ENCODE peak calls at places on chromosomes 4 and X, in five cellular contexts. P is body of pancreas, X is astrocyte, G is upper lobe of right lung, H is endothelial cell of umbilical vein. I is an unnamed sample. For H3K4me1, the result is how much of the 10 kb centered on the place peaks cover.

GRCh38 chr4:6682862-6683590 is 10.7 kb upstream of the S100P start:
- DNase-seq in X (no peak), G (no peak), P (no peak), H (no peak), I (no peak)

GRCh38 chrX:150897371-150898319 is 823 bp downstream of the CD99L2 start:
- DNase-seq in X (peak), P (peak), H (peak), G (peak), I (peak)

GRCh38 chr4:56530269-56531148 is 24.9 kb downstream of the ARL9 start:
- DNase-seq in X (peak), G (peak), P (peak), H (peak), I (peak)

GRCh38 chr4:100340534-100341364 is 150.5 kb upstream of the DDIT4L start:
- DNase-seq in H (no peak), G (no peak), X (peak), P (no peak), I (no peak)

GRCh38 chr4:2441393-2442174 is 22.8 kb downstream of the CFAP99 start:
- DNase-seq in X (peak), P (peak), G (peak), H (peak), I (peak)

GRCh38 chr4:78951862-78952472 is 12.7 kb upstream of the PAQR3 start:
- DNase-seq in X (no peak), P (peak), G (no peak), H (peak), I (peak)

GRCh38 chrX:120727503-120727902 is 97.6 kb upstream of the C1GALT1C1 start:
- DNase-seq in X (no peak), H (no peak), P (no peak), G (no peak), I (no peak)

GRCh38 chr4:4270529-4270928 is 19.4 kb downstream of the LYAR start:
- DNase-seq in H (no peak), G (no peak), P (no peak), X (peak), I (no peak)

GRCh38 chr4:54509057-54509456 is 148.7 kb upstream of the KIT start:
- DNase-seq in P (no peak), H (no peak), X (no peak), G (no peak), I (no peak)

GRCh38 chrX:118346258-118347094 is 570 bp downstream of the WDR44 start:
- DNase-seq in P (peak), H (peak), G (peak), X (no peak), I (peak)

DNA sequence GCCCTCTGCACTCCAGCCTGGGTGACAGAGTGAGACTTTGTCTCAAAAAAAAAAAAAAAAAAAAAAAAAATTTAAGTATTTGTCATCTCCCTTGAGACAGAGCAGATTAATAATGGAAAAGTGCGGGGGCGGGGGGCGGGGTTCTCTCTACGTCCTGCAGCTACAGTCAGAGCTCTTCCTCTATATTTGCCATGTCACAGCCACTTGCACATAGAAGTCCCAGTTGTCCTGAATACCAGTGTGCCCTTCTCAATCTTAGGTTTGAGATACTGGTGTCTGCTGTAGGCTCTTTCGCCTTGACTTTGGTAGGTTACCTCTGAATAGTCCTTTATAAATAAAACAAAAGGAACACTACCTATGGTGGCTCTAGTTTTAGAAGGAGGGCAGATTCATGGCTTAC is 237.8 kb upstream of the PGRMC2 start:
- DNase-seq in P (no peak), X (peak), G (no peak), H (peak), I (no peak)
- H3K4me1 ChIP-seq in P (under half), X (half or more), G (under half), H (half or more), I (under half)

DNA sequence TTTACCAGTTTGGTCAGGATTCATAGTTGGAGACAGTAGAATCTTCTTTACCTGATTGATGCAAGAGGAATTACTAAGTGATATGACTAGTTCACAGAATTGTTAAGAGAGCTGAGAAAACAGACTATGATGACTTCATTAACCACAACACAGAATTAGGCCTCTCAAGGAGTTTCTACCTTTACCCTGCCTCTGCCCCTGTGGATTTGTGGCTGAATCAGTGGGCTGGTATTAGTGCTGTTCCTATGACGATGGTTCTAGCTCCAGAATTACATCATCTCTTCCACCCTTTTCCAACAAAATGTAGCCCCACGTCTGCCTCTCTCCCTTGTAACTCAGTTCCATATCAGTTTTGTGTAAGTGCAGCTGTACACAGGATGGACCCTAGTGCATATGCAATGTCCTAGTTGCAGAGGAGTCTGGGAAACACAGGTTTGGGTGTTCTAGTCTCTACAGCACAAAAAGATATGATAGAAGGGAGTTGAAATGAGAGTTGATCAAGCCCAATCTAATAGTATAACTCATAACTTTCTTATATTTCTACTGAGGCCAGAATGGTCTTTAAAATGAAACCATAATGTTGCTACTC is 99.3 kb downstream of the ANXA5 start:
- DNase-seq in H (no peak), G (no peak), P (no peak), X (peak), I (no peak)
- H3K4me1 ChIP-seq in H (under half), G (under half), P (under half), X (under half), I (under half)

DNA sequence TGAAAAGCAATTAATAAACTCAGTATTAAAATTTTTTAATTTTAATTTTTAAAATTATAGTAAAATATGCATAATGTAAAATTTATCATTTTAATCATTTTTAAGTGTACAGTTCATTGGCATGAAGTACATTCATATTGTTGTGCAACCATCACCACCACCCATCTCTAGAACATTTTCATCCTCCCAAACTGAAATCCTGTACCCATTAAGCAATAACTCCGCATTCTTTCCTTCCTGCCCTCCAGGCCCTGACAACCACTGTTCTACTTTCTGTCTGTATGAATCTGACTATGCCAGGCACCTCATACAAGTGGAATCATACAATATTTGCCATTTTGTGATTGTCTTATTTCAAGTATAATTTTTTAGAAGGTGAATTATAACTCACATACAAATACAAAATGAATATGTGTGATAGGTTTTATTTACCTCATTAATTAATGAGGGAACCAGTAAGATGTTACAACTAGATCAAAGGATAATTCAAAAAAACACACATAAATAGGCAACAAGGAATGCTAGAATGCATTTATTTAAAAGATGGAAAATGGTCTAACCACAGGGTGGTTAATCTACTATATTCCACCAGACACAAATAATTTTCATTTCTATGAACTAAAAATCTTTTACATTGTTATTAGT is 13.1 kb upstream of the AFF1 start:
- DNase-seq in G (no peak), H (no peak), X (no peak), P (no peak), I (no peak)
- H3K4me1 ChIP-seq in G (under half), H (under half), X (under half), P (under half), I (under half)

DNA sequence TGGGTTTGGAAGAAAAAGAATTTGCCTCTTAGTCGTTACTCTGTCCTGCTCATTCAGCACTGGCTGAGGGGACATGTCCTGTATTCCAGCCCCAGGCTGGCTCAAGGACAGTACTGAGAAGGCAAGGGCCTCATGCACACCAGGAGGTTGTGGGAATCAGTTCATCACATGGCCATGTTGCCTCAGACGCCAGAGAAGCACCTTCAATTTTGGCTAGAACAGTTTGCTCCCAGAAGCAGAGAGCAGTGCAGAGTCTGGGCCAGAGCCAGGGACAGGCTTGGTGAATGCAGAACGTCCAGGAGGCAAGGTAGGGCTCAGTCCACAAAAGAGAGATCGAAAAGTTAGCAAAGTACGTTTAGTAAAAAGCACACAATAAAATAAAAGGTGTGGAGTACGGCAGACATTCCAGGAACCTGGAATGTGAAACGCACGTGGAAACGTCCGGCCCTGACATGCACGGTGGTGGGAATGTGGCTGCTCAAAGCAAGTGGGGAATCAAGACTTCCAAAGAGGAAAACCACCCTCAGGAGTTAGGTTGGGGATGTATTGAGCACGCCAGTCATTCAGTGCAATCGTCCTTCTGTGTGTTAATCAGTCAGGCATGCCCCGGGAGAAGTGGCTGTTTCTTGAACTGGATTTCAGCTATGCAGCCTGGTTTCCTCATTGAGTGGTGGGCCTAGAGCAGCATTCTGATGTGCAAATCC is 1.2 kb upstream of the SLC2A9 start:
- DNase-seq in X (no peak), P (no peak), G (no peak), H (no peak), I (no peak)
- H3K4me1 ChIP-seq in X (under half), P (under half), G (under half), H (under half), I (under half)

DNA sequence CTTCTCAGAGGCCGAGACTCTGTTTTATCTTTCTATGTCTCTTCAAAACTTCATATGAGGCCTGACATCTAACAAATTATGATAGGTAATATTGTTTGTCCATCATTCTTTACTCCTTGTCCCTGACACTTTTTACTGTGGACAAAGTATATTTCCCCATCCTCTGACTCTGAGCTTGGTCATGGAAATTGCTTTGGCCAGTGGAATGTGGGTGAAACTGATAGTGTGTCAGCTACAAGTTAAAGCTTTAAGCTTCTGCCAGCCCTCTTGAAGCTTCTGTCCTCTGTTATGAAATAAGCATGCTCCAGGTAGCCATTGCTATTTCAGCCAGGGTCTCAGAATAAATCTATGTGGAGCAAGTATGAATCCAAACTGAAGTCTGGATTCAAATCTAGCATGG is 604.6 kb downstream of the BCOR start:
- DNase-seq in G (no peak), X (no peak), H (no peak), P (no peak), I (no peak)
- H3K4me1 ChIP-seq in G (under half), X (under half), H (under half), P (under half), I (under half)

GRCh38 chr4:10085828-10086505 is 30.6 kb downstream of the WDR1 start:
- DNase-seq in H (no peak), X (no peak), P (no peak), G (peak), I (no peak)

GRCh38 chr4:10086506-10087120 is 30.0 kb downstream of the WDR1 start:
- DNase-seq in X (no peak), H (no peak), P (no peak), G (peak), I (no peak)

GRCh38 chr4:10084651-10085320 is 31.8 kb downstream of the WDR1 start:
- DNase-seq in H (no peak), X (no peak), P (peak), G (peak), I (no peak)

GRCh38 chr4:10083861-10084641 is 32.5 kb downstream of the WDR1 start:
- DNase-seq in H (no peak), G (peak), X (no peak), P (peak), I (no peak)

GRCh38 chr4:10085386-10085785 is 31.2 kb downstream of the WDR1 start:
- DNase-seq in G (peak), X (no peak), P (no peak), H (no peak), I (no peak)
- H3K4me1 ChIP-seq in G (under half), X (under half), P (under half), H (under half), I (under half)

GRCh38 chr4:8536467-8536866 is 43.7 kb upstream of the GPR78 start:
- DNase-seq in P (no peak), G (no peak), X (no peak), H (no peak), I (no peak)

GRCh38 chr4:8534129-8534528 is 46.1 kb upstream of the GPR78 start:
- DNase-seq in X (peak), G (no peak), P (peak), H (peak), I (no peak)

GRCh38 chr4:8534601-8535000 is 45.6 kb upstream of the GPR78 start:
- DNase-seq in G (no peak), X (no peak), H (peak), P (no peak), I (no peak)

GRCh38 chr4:8532245-8532781 is 47.9 kb upstream of the GPR78 start:
- DNase-seq in G (no peak), P (no peak), X (no peak), H (no peak), I (no peak)

GRCh38 chr4:8533274-8533865 is 46.8 kb upstream of the GPR78 start:
- DNase-seq in X (no peak), G (no peak), H (no peak), P (no peak), I (no peak)
- H3K4me1 ChIP-seq in X (under half), G (under half), H (under half), P (half or more), I (under half)

GRCh38 chr4:141041021-141041476 is 92.2 kb downstream of the RNF150 start:
- DNase-seq in H (no peak), G (no peak), P (no peak), X (peak), I (no peak)

GRCh38 chr4:141038428-141038827 is 94.8 kb downstream of the RNF150 start:
- DNase-seq in G (no peak), X (no peak), P (no peak), H (no peak), I (no peak)

GRCh38 chr4:141039156-141039555 is 94.1 kb downstream of the RNF150 start:
- DNase-seq in P (no peak), X (no peak), G (no peak), H (no peak), I (no peak)

GRCh38 chr4:141036786-141037185 is 96.5 kb downstream of the RNF150 start:
- DNase-seq in G (no peak), P (no peak), X (peak), H (no peak), I (no peak)

DNA sequence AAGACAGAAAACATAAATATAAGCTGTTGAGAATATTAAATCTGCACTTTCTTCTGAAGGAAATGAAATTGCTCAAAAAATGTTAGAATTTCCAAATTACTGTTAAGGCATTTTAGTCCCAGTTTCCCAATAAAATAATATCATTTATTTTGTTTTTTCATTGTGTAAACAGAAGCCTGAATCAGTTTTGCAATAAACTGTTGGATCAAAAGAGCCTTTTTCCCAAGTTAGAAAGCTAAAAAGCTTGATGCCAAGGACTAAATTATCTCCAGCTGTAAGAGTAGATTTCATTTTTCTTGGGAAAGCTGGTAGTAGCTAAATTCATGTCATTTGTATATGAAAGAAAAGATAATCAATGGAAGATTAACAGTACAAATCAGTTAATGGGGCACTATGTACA is 95.8 kb downstream of the RNF150 start:
- DNase-seq in X (no peak), G (no peak), P (no peak), H (no peak), I (no peak)
- H3K4me1 ChIP-seq in X (under half), G (under half), P (under half), H (under half), I (under half)

I was measured in CD8-positive, alpha-beta memory T cell.